ENCODE peak calls at places on chromosomes 7 and 10, in ten cellular contexts. A, V, M, S, R, L, U, N, O and Q are unnamed samples.

GRCh38 chr7:87359366-87359765 is 13.9 kb downstream of the CROT start:
- DNase-seq in A (no peak), S (peak; percentile 35), R (no peak), U (no peak), L (peak; percentile 62), O (no peak), V (peak; percentile 85), N (no peak), M (no peak), Q (no peak)

GRCh38 chr10:91702586-91703088 is 69.8 kb upstream of the PPP1R3C start:
- DNase-seq in S (no peak), N (no peak), O (no peak), M (no peak), U (no peak), V (no peak), R (no peak), A (no peak), L (no peak), Q (no peak)

GRCh38 chr10:8043569-8044306 is 10.8 kb upstream of the GATA3 start:
- DNase-seq in A (no peak), V (no peak), U (peak; percentile 59), O (no peak), R (no peak), N (no peak), L (no peak), S (no peak), M (no peak), Q (peak; percentile 57)

GRCh38 chr7:131244259-131244852 is 83.3 kb upstream of the MKLN1 start:
- DNase-seq in U (peak; percentile 26), S (peak; percentile 53), V (peak; percentile 84), M (no peak), N (peak; percentile 44), O (peak; percentile 72), R (no peak), A (no peak), L (peak; percentile 92), Q (no peak)

GRCh38 chr7:158019726-158020705 is 567.6 kb downstream of the PTPRN2 start:
- DNase-seq in S (no peak), V (no peak), R (peak; percentile 47), L (no peak), U (no peak), O (no peak), M (no peak), N (no peak), A (no peak), Q (no peak)

GRCh38 chr10:117541405-117541908 is 1.1 kb upstream of the EMX2 start:
- DNase-seq in A (no peak), M (no peak), R (no peak), V (no peak), U (no peak), S (no peak), O (no peak), L (no peak), N (no peak), Q (no peak)

GRCh38 chr7:106365252-106366005 is 80.6 kb upstream of the NAMPT start:
- DNase-seq in V (peak; percentile 80), S (peak; percentile 94), N (no peak), M (no peak), R (peak; percentile 70), L (peak; percentile 41), O (no peak), U (peak; percentile 28), A (no peak), Q (peak; percentile 11)

GRCh38 chr10:75121322-75121721 is 9.9 kb downstream of the SAMD8 start:
- DNase-seq in L (no peak), S (no peak), U (no peak), O (no peak), N (no peak), M (no peak), A (no peak), V (no peak), R (no peak), Q (no peak)

GRCh38 chr7:1611708-1612241 is 41.9 kb upstream of the PSMG3 start:
- DNase-seq in V (peak; percentile 24), O (peak; percentile 32), M (no peak), S (peak; percentile 72), A (no peak), N (no peak), R (no peak), L (peak; percentile 90), U (no peak), Q (no peak)

GRCh38 chr10:123026266-123026665 is 17.5 kb downstream of the ACADSB start:
- DNase-seq in S (no peak), O (no peak), L (no peak), R (no peak), N (no peak), M (no peak), V (no peak), A (no peak), U (no peak), Q (no peak)

GRCh38 chr10:18439601-18440000 is 211.8 kb downstream of the NSUN6 start:
- DNase-seq in V (no peak), L (no peak), R (no peak), U (no peak), N (no peak), M (no peak), S (no peak), A (no peak), O (no peak), Q (no peak)

GRCh38 chr10:70404906-70405824 is 1.2 kb downstream of the EIF4EBP2 start:
- DNase-seq in O (peak; percentile 40), S (peak; percentile 94), N (peak; percentile 88), M (no peak), R (peak; percentile 82), U (peak; percentile 54), A (peak; percentile 53), V (peak; percentile 94), L (peak; percentile 99), Q (peak; percentile 66)

GRCh38 chr10:105185101-105185500 is 544.0 kb downstream of the SORCS3 start:
- DNase-seq in V (no peak), O (no peak), A (no peak), N (no peak), S (no peak), U (no peak), L (peak; percentile 16), M (no peak), R (no peak), Q (no peak)

GRCh38 chr7:43767311-43767710 is 8.8 kb downstream of the BLVRA start:
- DNase-seq in A (no peak), M (no peak), U (no peak), S (no peak), O (no peak), R (peak; percentile 11), V (no peak), N (no peak), L (no peak), Q (no peak)

GRCh38 chr7:116209561-116210070 is 723 bp upstream of the TES start:
- DNase-seq in V (no peak), S (no peak), L (no peak), O (no peak), A (no peak), N (no peak), R (no peak), M (no peak), U (peak; percentile 23), Q (no peak)

DNA sequence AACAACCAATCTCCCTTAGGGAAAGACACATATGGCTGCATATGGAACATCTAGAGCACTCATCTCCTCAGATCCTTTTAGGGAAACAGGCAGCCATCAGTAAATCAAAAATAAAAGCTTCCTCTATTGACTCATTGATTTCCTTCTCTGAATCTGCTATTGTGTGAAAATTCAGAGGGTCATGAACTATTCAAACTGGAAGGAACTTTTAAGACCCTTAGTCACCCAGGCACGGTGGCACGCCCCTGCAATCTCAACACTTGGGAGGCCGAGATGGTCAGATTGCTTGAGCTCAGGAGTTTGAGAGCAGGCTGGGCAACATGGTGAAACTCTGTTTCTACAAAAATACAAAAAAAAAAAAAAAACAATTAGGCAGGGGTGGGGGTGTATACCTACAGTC is 110.8 kb upstream of the NANOS1 start:
- DNase-seq in R (no peak), V (peak; percentile 46), S (peak; percentile 77), M (no peak), N (no peak), L (no peak), O (no peak), A (no peak), U (no peak), Q (no peak)
- TF ChIP-seq CTCF in R (no peak), V (no peak), S (no peak), M (no peak), N (no peak), L (no peak), O (no peak), A (no peak), U (no peak), Q (no peak)

GRCh38 chr7:25802473-25802872 is 349.5 kb upstream of the NFE2L3 start:
- DNase-seq in N (no peak), V (no peak), M (no peak), U (no peak), S (no peak), R (no peak), L (no peak), O (no peak), A (no peak), Q (no peak)

GRCh38 chr7:25801214-25801613 is 350.8 kb upstream of the NFE2L3 start:
- DNase-seq in L (no peak), S (no peak), O (no peak), A (no peak), U (no peak), N (no peak), V (no peak), M (no peak), R (no peak), Q (no peak)

GRCh38 chr7:25804154-25804553 is 347.8 kb upstream of the NFE2L3 start:
- DNase-seq in U (no peak), R (no peak), O (no peak), S (no peak), N (no peak), L (no peak), M (no peak), V (no peak), A (no peak), Q (no peak)

GRCh38 chr7:25803117-25803887 is 348.7 kb upstream of the NFE2L3 start:
- DNase-seq in O (no peak), S (no peak), V (no peak), A (no peak), U (no peak), M (no peak), N (no peak), R (no peak), L (no peak), Q (no peak)

GRCh38 chr7:25802057-25802456 is 349.9 kb upstream of the NFE2L3 start:
- DNase-seq in O (no peak), M (no peak), L (no peak), U (no peak), V (no peak), N (no peak), R (no peak), S (no peak), A (no peak), Q (no peak)
- TF ChIP-seq CTCF in O (no peak), M (no peak), L (no peak), U (no peak), V (no peak), N (no peak), R (no peak), S (no peak), A (no peak), Q (no peak)

GRCh38 chr10:84237199-84238051 is 3.9 kb downstream of the LRIT1 start:
- DNase-seq in S (no peak), L (no peak), U (no peak), M (no peak), R (no peak), A (no peak), O (no peak), V (no peak), N (no peak), Q (no peak)
- TF ChIP-seq CTCF in S (no peak), L (no peak), U (peak; percentile 53), M (peak; percentile 23), R (no peak), A (no peak), O (no peak), V (no peak), N (no peak), Q (peak; percentile 9)

GRCh38 chr7:29091722-29092121 is 54.6 kb downstream of the CPVL start:
- DNase-seq in U (peak; percentile 7), A (peak; percentile 81), V (no peak), L (no peak), M (no peak), O (peak; percentile 10), N (no peak), R (no peak), S (no peak), Q (peak; percentile 70)
- TF ChIP-seq CTCF in U (no peak), A (no peak), V (no peak), L (no peak), M (peak; percentile 39), O (no peak), N (no peak), R (no peak), S (no peak), Q (no peak)